ENCODE peak calls at places on chromosomes 7 and 10, in nine cellular contexts. N is naive thymus-derived CD4-positive, alpha-beta T cell; J is upper lobe of right lung; S is PC-9; V is HCT116; R is endodermal cell; U is neuronal stem cell; H is IMR-90; C is heart left ventricle. A is an unnamed sample.
A peak's percentile ranks its signal among the peaks of the same experiment; 100 is the strongest.

GRCh38 chr10:78772986-78773530 is 295.7 kb upstream of the ZMIZ1 start:
- DNase-seq in C (no peak), N (no peak), H (no peak), U (no peak), J (peak; percentile 36), R (peak; percentile 34), S (no peak), V (no peak), A (no peak)

GRCh38 chr10:133262696-133263095 is 14.0 kb downstream of the ADAM8 start:
- DNase-seq in H (no peak), U (no peak), C (no peak), J (no peak), R (no peak), N (no peak), V (no peak), S (no peak), A (no peak)

GRCh38 chr10:97462309-97462708 is 16.3 kb downstream of the ZDHHC16 start:
- DNase-seq in U (no peak), V (no peak), R (no peak), S (no peak), J (no peak), H (no peak), N (no peak), C (no peak), A (no peak)

GRCh38 chr10:120656121-120656520 is 195.0 kb upstream of the WDR11 start:
- DNase-seq in J (no peak), N (no peak), R (no peak), H (no peak), C (no peak), V (no peak), S (no peak), U (no peak), A (no peak)

GRCh38 chr7:18760046-18760445 is 264.5 kb downstream of the HDAC9 start:
- DNase-seq in S (no peak), V (no peak), U (no peak), C (no peak), J (no peak), R (no peak), H (peak; percentile 21), N (no peak), A (no peak)

GRCh38 chr10:117534321-117535044 is 8.1 kb upstream of the EMX2 start:
- DNase-seq in R (peak; percentile 73), J (no peak), H (no peak), S (no peak), U (no peak), V (no peak), N (no peak), C (no peak), A (no peak)

GRCh38 chr10:60883187-60883586 is 60.8 kb downstream of the RHOBTB1 start:
- DNase-seq in U (peak; percentile 18), V (peak; percentile 8), N (no peak), C (peak; percentile 44), R (peak; percentile 61), H (peak; percentile 24), S (no peak), J (no peak), A (peak; percentile 31)

GRCh38 chr7:92830047-92830446 is 6.3 kb downstream of the CDK6 start:
- DNase-seq in S (no peak), R (no peak), N (no peak), C (no peak), V (no peak), U (no peak), J (no peak), H (no peak), A (no peak)

GRCh38 chr7:4879401-4880081 is 4.0 kb downstream of the RADIL start:
- DNase-seq in U (no peak), H (no peak), C (no peak), V (no peak), J (no peak), R (no peak), S (no peak), N (no peak), A (no peak)

GRCh38 chr10:24957624-24958435 is 5.4 kb upstream of the PRTFDC1 start:
- DNase-seq in V (peak; percentile 31), C (no peak), R (no peak), U (no peak), J (no peak), S (peak; percentile 82), N (no peak), H (peak; percentile 95), A (no peak)

GRCh38 chr7:464712-465461 is 54.8 kb downstream of the PDGFA start:
- DNase-seq in U (no peak), H (peak; percentile 62), N (no peak), R (no peak), S (no peak), V (no peak), C (peak; percentile 51), J (peak; percentile 54), A (no peak)

GRCh38 chr7:92061154-92061553 is 73.1 kb downstream of the CYP51A1 start:
- DNase-seq in H (no peak), C (no peak), U (no peak), J (no peak), V (no peak), R (no peak), S (no peak), N (no peak), A (no peak)

GRCh38 chr10:132338876-132339275 is 6.9 kb downstream of the LRRC27 start:
- DNase-seq in V (no peak), R (no peak), N (no peak), C (no peak), U (no peak), S (no peak), J (no peak), H (no peak), A (no peak)

GRCh38 chr10:103985726-103986125 is 18.8 kb downstream of the SLK start:
- DNase-seq in H (peak; percentile 65), N (no peak), S (no peak), U (no peak), R (no peak), V (no peak), C (no peak), J (no peak), A (no peak)

DNA sequence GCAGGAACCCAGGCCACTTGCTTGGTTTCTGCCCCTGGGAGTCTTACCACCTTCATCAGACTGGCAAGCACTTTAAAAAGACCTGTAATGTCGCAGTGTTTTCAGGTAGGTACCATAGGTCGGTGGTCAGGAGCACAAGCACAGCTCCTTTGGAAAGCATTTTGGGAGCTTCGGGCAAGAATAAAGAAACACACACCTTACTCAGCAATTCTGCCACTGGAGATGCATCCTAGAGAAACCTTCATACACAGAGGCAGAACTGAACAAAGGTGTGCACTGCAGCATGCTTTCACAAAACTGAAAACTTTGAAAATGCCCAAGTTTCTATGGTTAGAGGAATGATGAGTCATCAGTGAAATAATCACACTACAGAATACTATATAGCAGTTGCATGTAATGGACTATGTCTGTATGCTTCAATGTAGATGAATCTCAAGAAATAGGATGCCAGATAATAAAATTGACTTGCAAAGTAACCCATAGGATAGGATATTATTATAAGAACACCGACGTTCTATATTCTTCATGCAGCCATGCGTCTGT is 309.4 kb downstream of the WDR37 start:
- DNase-seq in S (no peak), H (no peak), C (no peak), J (no peak), V (no peak), R (peak; percentile 28), U (no peak), N (no peak), A (no peak)
- H3K9me3 ChIP-seq in S (no peaks in the 10 kb centered on the region), H (peaks cover 51% of the 10 kb centered on the region), C (no peaks in the 10 kb centered on the region), J (no peaks in the 10 kb centered on the region), V (no peaks in the 10 kb centered on the region), R (no peaks in the 10 kb centered on the region), U (no peaks in the 10 kb centered on the region), N (no peaks in the 10 kb centered on the region), A (no peaks in the 10 kb centered on the region)

GRCh38 chr10:100043796-100044195 is 34.0 kb upstream of the DNMBP start:
- DNase-seq in U (no peak), S (no peak), J (no peak), C (peak; percentile 58), H (peak; percentile 40), V (no peak), N (no peak), R (peak; percentile 74), A (peak; percentile 81)

GRCh38 chr10:100037758-100038315 is 28.1 kb upstream of the DNMBP start:
- DNase-seq in J (no peak), R (no peak), S (peak; percentile 39), C (no peak), U (no peak), V (no peak), H (no peak), N (no peak), A (no peak)

GRCh38 chr10:100043344-100043743 is 33.6 kb upstream of the DNMBP start:
- DNase-seq in C (no peak), R (no peak), S (peak; percentile 69), J (no peak), H (no peak), N (no peak), V (peak; percentile 66), U (no peak), A (no peak)

GRCh38 chr10:100038561-100039071 is 28.9 kb upstream of the DNMBP start:
- DNase-seq in R (peak; percentile 69), N (no peak), J (no peak), C (peak; percentile 32), S (no peak), U (no peak), V (no peak), H (no peak), A (no peak)

GRCh38 chr10:100041620-100042019 is 31.9 kb upstream of the DNMBP start:
- DNase-seq in R (no peak), H (no peak), N (no peak), S (no peak), C (no peak), J (no peak), V (no peak), U (no peak), A (no peak)
- H3K9me3 ChIP-seq in R (no peaks in the 10 kb centered on the region), H (no peaks in the 10 kb centered on the region), N (no peaks in the 10 kb centered on the region), S (no peaks in the 10 kb centered on the region), C (no peaks in the 10 kb centered on the region), J (no peaks in the 10 kb centered on the region), V (no peaks in the 10 kb centered on the region), U (no peaks in the 10 kb centered on the region), A (no peaks in the 10 kb centered on the region)

DNA sequence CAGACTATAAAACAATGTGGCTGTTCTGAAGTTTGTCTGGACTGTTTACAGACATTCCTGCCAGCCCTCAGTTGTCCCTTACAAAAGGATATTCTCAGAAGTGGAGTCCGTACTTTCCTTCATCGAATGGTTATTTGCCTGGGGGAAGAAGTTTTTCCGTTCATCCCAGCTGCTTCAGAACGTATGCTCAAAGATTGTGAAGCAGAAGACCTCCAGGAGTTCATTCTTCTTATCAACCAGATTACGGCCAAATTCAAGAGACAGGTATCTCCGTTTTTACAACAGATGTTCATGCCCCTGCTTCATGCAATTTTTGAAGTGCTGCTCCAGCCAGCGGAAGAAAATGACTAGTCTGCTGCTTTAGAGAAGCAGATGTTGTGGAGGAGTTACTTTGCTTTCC is 174.3 kb upstream of the NUPR2 start:
- DNase-seq in J (no peak), N (no peak), U (no peak), H (no peak), R (no peak), S (no peak), V (no peak), C (no peak), A (no peak)
- H3K9me3 ChIP-seq in J (no peaks in the 10 kb centered on the region), N (no peaks in the 10 kb centered on the region), U (peaks cover 10% of the 10 kb centered on the region), H (peaks cover 7% of the 10 kb centered on the region), R (peaks cover 50% of the 10 kb centered on the region), S (peaks cover 7% of the 10 kb centered on the region), V (no peaks in the 10 kb centered on the region), C (no peaks in the 10 kb centered on the region), A (peaks cover 2% of the 10 kb centered on the region)

DNA sequence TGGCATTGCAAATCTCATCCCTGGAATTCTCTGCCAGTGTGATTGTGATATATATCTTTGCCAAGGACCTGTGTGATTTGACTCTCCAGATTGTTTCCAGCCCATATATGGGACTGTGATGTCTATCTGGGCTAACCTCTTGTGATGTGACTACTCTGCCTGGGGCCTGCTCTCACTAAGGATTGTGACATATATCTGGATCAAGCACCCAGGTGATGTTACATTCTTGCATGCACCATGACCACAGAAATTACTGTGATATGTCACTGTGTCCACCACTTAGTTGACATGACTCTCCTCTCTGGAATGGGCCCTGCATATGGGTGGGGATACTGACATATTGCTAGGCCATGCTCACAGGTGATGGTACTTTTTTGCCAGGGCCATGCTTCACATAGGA is 86.6 kb downstream of the ZNF736 start:
- DNase-seq in H (no peak), U (no peak), N (no peak), V (no peak), R (no peak), J (no peak), C (no peak), S (no peak), A (no peak)
- H3K9me3 ChIP-seq in H (peaks cover 17% of the 10 kb centered on the region), U (peaks cover 22% of the 10 kb centered on the region), N (no peaks in the 10 kb centered on the region), V (peaks cover 24% of the 10 kb centered on the region), R (peaks cover 68% of the 10 kb centered on the region), J (no peaks in the 10 kb centered on the region), C (no peaks in the 10 kb centered on the region), S (no peaks in the 10 kb centered on the region), A (peaks cover 4% of the 10 kb centered on the region)

A was measured in cardiac muscle cell.